ENCODE peak calls at places on chromosomes 7 and 10, in seven cellular contexts. K is lower leg skin; M is MM.1S; B is NCI-H1092 treated with DMSO at 0.1 percent for 48 hours; V is stimulated activated CD8-positive, alpha-beta memory T cell treated with anti-CD3 and anti-CD28 coated beads, Interleukin-15, amount 100 ng/mL, for 4 hours; O is heart right ventricle; T is Caki2. H is an unnamed sample.

GRCh38 chr10:116737582-116738358 is 4.6 kb downstream of the HSPA12A start:
- DNase-seq in K (no peak), M (no peak), B (no peak), V (no peak), O (no peak), T (no peak), H (no peak)

GRCh38 chr10:91416339-91416868 is 6.3 kb downstream of the HECTD2 start:
- DNase-seq in K (no peak), M (no peak), B (no peak), V (no peak), O (no peak), T (no peak), H (peak)

GRCh38 chr7:17506090-17506489 is 207.6 kb downstream of the AHR start:
- DNase-seq in K (no peak), M (peak), B (peak), V (no peak), O (no peak), T (peak), H (peak)

GRCh38 chr10:31451766-31452165 is 132.8 kb downstream of the ZEB1 start:
- DNase-seq in K (no peak), M (no peak), B (no peak), V (no peak), O (no peak), T (no peak), H (no peak)

GRCh38 chr7:24971333-24972165 is 8.4 kb downstream of the OSBPL3 start:
- DNase-seq in K (no peak), M (no peak), B (no peak), V (no peak), O (no peak), T (peak), H (peak)

GRCh38 chr7:26919906-26920530 is 55.6 kb upstream of the SKAP2 start:
- DNase-seq in K (no peak), M (no peak), B (no peak), V (no peak), O (no peak), T (no peak), H (no peak)

GRCh38 chr7:17915796-17916195 is 24.5 kb downstream of the SNX13 start:
- DNase-seq in K (no peak), M (no peak), B (no peak), V (no peak), O (no peak), T (no peak), H (no peak)

GRCh38 chr7:141301544-141301943 is 227.7 kb downstream of the TMEM178B start:
- DNase-seq in K (no peak), M (no peak), B (no peak), V (no peak), O (no peak), T (no peak), H (no peak)

GRCh38 chr7:21355406-21355874 is 72.4 kb upstream of the SP4 start:
- DNase-seq in K (no peak), M (peak), B (no peak), V (no peak), O (no peak), T (no peak), H (no peak)

H was measured in DMS53.